ENCODE peak calls at places on chromosomes 6 and 20, in seven cellular contexts. G is prostate gland, S is GM12891, U is thyroid gland, L is lower leg skin, T is H54, N is HCT116. F is an unnamed sample.
A peak's percentile ranks its signal among the peaks of the same experiment; 100 is the strongest.

GRCh38 chr6:42851599-42851998 is 27.8 kb upstream of the RPL7L1 start:
- DNase-seq in G (no peak), S (no peak), U (no peak), L (no peak), T (no peak), N (no peak), F (no peak)

GRCh38 chr6:109379706-109380105 is 2.6 kb downstream of the CD164 start:
- DNase-seq in G (no peak), S (no peak), U (no peak), L (no peak), T (no peak), N (no peak), F (peak; percentile 37)

GRCh38 chr20:31967830-31968249 is at the start of gene XKR7:
- DNase-seq in G (no peak), S (peak; percentile 39), U (no peak), L (no peak), T (no peak), N (no peak), F (no peak)

GRCh38 chr6:1597924-1598323 is 11.8 kb upstream of the FOXC1 start:
- DNase-seq in G (no peak), S (no peak), U (no peak), L (no peak), T (no peak), N (no peak), F (no peak)

GRCh38 chr20:20519269-20519668 is 151.4 kb downstream of the INSM1 start:
- DNase-seq in G (no peak), S (no peak), U (no peak), L (no peak), T (no peak), N (no peak), F (no peak)

GRCh38 chr6:6519028-6519427 is 69.5 kb upstream of the LY86 start:
- DNase-seq in G (no peak), S (no peak), U (no peak), L (no peak), T (no peak), N (no peak), F (no peak)

GRCh38 chr6:31680841-31681671 is at the start of gene LY6G5C:
- DNase-seq in G (peak; percentile 87), S (peak; percentile 60), U (peak; percentile 92), L (peak; percentile 95), T (no peak), N (peak; percentile 73), F (peak; percentile 81)

GRCh38 chr6:132456700-132457143 is 55.4 kb upstream of the MOXD1 start:
- DNase-seq in G (no peak), S (peak; percentile 7), U (no peak), L (no peak), T (no peak), N (no peak), F (no peak)

GRCh38 chr6:144413418-144413817 is 128.3 kb downstream of the UTRN start:
- DNase-seq in G (no peak), S (no peak), U (no peak), L (no peak), T (no peak), N (no peak), F (no peak)

GRCh38 chr20:17611540-17612286 is 41.8 kb downstream of the DSTN start:
- DNase-seq in G (no peak), S (peak; percentile 30), U (no peak), L (peak; percentile 87), T (peak; percentile 19), N (peak; percentile 6), F (no peak)

GRCh38 chr6:17389274-17389847 is 4.0 kb upstream of the CAP2 start:
- DNase-seq in G (no peak), S (no peak), U (no peak), L (no peak), T (no peak), N (no peak), F (no peak)

GRCh38 chr6:43052842-43053544 is 658 bp downstream of the CUL7 start:
- DNase-seq in G (no peak), S (peak; percentile 51), U (peak; percentile 41), L (no peak), T (no peak), N (no peak), F (peak; percentile 58)

GRCh38 chr6:131949615-131949908 is 1.6 kb downstream of the CCN2 start:
- DNase-seq in G (no peak), S (no peak), U (no peak), L (no peak), T (no peak), N (no peak), F (no peak)

GRCh38 chr6:22043284-22043962 is 253.4 kb downstream of the PRL start:
- DNase-seq in G (no peak), S (no peak), U (no peak), L (no peak), T (no peak), N (no peak), F (no peak)

DNA sequence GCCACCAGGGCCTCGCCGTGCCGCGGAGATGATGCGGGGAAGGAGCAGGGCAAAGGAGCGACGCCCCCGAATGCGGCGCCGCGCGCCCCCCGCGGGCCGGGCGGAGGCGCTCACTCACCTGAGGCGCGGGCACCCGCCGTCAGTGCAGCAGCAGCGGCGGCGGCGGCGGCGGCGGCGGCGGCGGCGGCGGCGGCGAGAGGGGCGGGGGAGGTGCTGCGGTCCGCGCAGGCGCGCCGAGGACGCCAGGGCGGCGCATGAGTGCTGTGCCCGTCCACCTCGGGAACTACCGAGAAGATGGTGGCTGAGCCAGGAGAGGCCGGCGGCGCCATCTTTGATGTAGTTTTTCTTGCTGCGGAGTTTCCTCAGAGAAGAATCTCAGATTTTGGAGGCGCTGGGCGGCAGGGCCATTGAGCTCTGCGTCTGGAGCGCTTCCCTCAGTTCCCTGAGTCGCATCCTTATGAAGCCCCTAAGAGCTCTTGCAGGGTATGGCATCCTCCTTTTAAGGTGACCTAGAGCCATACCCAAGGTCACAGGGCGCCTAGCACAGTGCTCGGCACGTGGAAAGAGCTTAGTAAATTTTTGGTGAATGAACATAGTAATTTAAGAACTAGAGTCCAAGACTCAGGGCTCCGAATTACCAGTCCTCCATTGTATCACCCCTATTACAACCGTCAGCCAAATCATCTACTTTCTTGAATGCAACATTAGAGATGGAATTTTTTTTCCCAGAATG is at the start of gene NDRG3:
- DNase-seq in G (peak; percentile 94), S (peak; percentile 93), U (peak; percentile 96), L (peak; percentile 98), T (peak; percentile 98), N (peak; percentile 78), F (peak; percentile 92)
- TF ChIP-seq POLR2A in G (no peak), S (peak; percentile 59), U (no peak), L (no peak), T (peak; percentile 45), N (peak; percentile 26), F (no peak)

DNA sequence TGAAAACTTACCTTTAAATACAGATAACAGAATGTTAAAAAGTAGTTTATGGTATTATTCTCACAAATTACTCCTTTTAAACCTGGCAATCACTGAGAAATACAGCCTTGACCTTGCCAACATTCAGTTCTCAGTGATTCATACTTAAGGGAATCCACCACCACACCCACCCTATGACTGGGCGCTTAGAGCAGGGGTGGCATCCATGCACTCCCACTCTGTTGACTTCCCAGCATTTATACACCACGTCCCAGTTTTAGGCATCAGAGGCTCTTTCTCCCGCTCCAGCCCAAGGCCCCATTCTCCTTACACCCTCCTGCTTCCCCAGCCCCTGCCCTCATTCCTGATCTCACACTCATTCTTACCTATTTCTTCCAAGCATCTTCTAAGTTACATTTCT is 16.3 kb downstream of the TRAF3IP2 start:
- DNase-seq in G (no peak), S (no peak), U (no peak), L (no peak), T (peak; percentile 33), N (peak; percentile 80), F (no peak)
- TF ChIP-seq POLR2A in G (no peak), S (no peak), U (no peak), L (no peak), T (peak; percentile 29), N (no peak), F (no peak)

DNA sequence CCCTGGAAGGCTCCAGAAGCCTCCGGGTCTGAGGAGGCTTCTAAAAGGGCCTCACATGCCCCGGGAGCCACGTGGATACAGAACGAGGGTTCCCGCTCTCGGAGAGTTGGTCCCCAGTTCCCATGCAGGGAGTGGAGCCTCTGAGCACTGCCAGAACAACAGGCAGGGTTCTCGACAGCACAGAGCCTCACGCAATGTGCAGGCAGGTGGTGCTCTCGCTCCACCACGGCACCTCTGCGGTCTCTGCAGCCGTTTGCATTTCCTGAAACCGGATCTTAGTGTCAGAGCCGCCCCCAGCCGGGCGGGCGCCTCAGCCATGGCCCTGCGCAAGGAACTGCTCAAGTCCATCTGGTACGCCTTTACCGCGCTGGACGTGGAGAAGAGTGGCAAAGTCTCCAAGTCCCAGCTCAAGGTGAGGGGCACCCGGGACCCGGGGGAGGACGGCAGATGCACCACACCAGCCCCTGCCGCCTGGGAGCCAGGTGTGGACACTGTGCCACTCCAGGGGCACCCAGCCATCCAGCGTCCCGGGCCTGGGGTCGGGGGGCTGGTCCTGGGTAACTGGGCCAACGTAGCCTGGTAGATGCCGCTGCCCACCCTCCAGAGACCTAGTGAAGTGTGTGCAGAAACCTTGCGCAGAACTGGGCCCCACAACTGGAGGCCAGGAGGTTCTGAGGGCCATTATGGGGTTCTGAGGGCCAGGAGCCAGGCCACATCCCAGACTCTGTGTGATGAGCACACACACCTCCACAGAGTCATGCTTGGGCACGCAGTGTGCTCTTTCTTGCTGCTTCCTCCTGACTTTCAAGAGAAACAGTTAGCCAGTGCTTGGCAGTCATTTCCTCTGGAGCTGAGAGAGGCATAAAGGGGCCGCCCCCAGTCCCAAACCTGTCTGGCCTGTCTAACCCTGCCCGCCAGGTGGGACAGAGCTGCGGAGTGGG is at the start of gene DEF6:
- DNase-seq in G (peak; percentile 92), S (peak; percentile 90), U (peak; percentile 89), L (peak; percentile 95), T (peak; percentile 20), N (peak; percentile 81), F (peak; percentile 83)
- TF ChIP-seq POLR2A in G (peak; percentile 78), S (no peak), U (no peak), L (no peak), T (no peak), N (peak; percentile 53), F (peak; percentile 55)

GRCh38 chr6:135314543-135314942 is 133.4 kb downstream of the MYB start:
- DNase-seq in G (no peak), S (no peak), U (no peak), L (no peak), T (no peak), N (no peak), F (no peak)
- TF ChIP-seq POLR2A in G (no peak), S (no peak), U (no peak), L (no peak), T (no peak), N (no peak), F (no peak)

GRCh38 chr20:59703046-59703445 is 98.7 kb downstream of the PHACTR3 start:
- DNase-seq in G (no peak), S (no peak), U (no peak), L (no peak), T (no peak), N (no peak), F (no peak)

GRCh38 chr20:59705651-59706101 is 101.3 kb downstream of the PHACTR3 start:
- DNase-seq in G (no peak), S (no peak), U (no peak), L (peak; percentile 25), T (no peak), N (no peak), F (no peak)

GRCh38 chr20:59706106-59706693 is 101.9 kb downstream of the PHACTR3 start:
- DNase-seq in G (no peak), S (no peak), U (no peak), L (no peak), T (no peak), N (no peak), F (no peak)

GRCh38 chr20:59709636-59710035 is 105.3 kb downstream of the PHACTR3 start:
- DNase-seq in G (no peak), S (no peak), U (no peak), L (no peak), T (no peak), N (no peak), F (no peak)

GRCh38 chr20:59708326-59708725 is 104.0 kb downstream of the PHACTR3 start:
- DNase-seq in G (no peak), S (no peak), U (no peak), L (no peak), T (no peak), N (no peak), F (no peak)
- TF ChIP-seq POLR2A in G (no peak), S (no peak), U (no peak), L (no peak), T (no peak), N (no peak), F (no peak)